ENCODE peak calls at places on chromosome 20, in four cellular contexts. One of them, this sample, is unnamed. For H3K36me3, the result is how much of the 10 kb centered on the place peaks cover.

GRCh38 chr20:64119301-64119680 is 11.9 kb upstream of the NPBWR2 start:
- DNase-seq in colonic mucosa: no peak
- DNase-seq in HepG2: no peak
- DNase-seq in fibroblast of lung: no peak
- DNase-seq in this sample: no peak

GRCh38 chr20:42483694-42484303 is 705.9 kb downstream of the PTPRT start:
- DNase-seq in colonic mucosa: peak
- DNase-seq in HepG2: peak
- DNase-seq in fibroblast of lung: no peak
- DNase-seq in this sample: no peak

GRCh38 chr20:36872857-36873256 is 3.1 kb upstream of the TLDC2 start:
- DNase-seq in colonic mucosa: no peak
- DNase-seq in HepG2: no peak
- DNase-seq in fibroblast of lung: no peak
- DNase-seq in this sample: peak

GRCh38 chr20:45581702-45582101 is 2.6 kb upstream of the WFDC8 start:
- DNase-seq in colonic mucosa: no peak
- DNase-seq in HepG2: no peak
- DNase-seq in fibroblast of lung: no peak
- DNase-seq in this sample: no peak

GRCh38 chr20:36102809-36103596 is 51.5 kb upstream of the EPB41L1 start:
- DNase-seq in colonic mucosa: peak
- DNase-seq in HepG2: no peak
- DNase-seq in fibroblast of lung: no peak
- DNase-seq in this sample: peak

GRCh38 chr20:8210749-8211148 is 78.7 kb downstream of the PLCB1 start:
- DNase-seq in colonic mucosa: no peak
- DNase-seq in HepG2: no peak
- DNase-seq in fibroblast of lung: no peak
- DNase-seq in this sample: no peak

GRCh38 chr20:856361-856775 is 22.9 kb downstream of the FAM110A start:
- DNase-seq in colonic mucosa: no peak
- DNase-seq in HepG2: no peak
- DNase-seq in fibroblast of lung: peak
- DNase-seq in this sample: no peak

GRCh38 chr20:51700809-51701285 is 67.3 kb downstream of the ATP9A start:
- DNase-seq in colonic mucosa: peak
- DNase-seq in HepG2: peak
- DNase-seq in fibroblast of lung: peak
- DNase-seq in this sample: peak

GRCh38 chr20:1761116-1761515 is 103.5 kb upstream of the SIRPG start:
- DNase-seq in colonic mucosa: no peak
- DNase-seq in HepG2: no peak
- DNase-seq in fibroblast of lung: peak
- DNase-seq in this sample: no peak

DNA sequence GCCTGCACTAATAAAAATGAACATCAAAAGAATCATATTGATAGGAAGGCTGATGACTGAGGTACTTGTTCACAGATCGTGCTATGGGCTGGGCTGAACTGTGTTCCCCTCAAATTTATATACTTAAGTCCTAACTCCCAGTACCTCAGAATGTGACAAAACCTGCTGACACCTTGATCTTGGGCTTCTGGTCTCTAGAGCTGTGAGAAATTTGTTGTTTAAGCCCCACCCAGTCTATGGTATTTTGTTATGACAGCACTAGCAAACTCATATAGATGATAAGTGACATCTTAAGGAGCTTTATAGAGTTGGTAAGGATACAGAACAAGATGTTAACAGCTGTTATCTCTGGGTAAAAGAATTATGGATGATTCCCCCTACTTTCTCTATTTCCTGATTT is 13.8 kb downstream of the UBE2V1 start:
- DNase-seq in colonic mucosa: no peak
- DNase-seq in HepG2: no peak
- DNase-seq in fibroblast of lung: no peak
- DNase-seq in this sample: no peak
- TF ChIP-seq CTCF in colonic mucosa: no peak
- TF ChIP-seq CTCF in HepG2: no peak
- TF ChIP-seq CTCF in fibroblast of lung: no peak
- TF ChIP-seq CTCF in this sample: no peak

GRCh38 chr20:58851221-58851968 is 693 bp upstream of the GNAS-AS1 start:
- DNase-seq in colonic mucosa: no peak
- DNase-seq in HepG2: no peak
- DNase-seq in fibroblast of lung: no peak
- DNase-seq in this sample: peak
- H3K4me3 ChIP-seq in colonic mucosa: peak
- H3K4me3 ChIP-seq in HepG2: no peak
- H3K4me3 ChIP-seq in fibroblast of lung: peak
- H3K4me3 ChIP-seq in this sample: no peak

DNA sequence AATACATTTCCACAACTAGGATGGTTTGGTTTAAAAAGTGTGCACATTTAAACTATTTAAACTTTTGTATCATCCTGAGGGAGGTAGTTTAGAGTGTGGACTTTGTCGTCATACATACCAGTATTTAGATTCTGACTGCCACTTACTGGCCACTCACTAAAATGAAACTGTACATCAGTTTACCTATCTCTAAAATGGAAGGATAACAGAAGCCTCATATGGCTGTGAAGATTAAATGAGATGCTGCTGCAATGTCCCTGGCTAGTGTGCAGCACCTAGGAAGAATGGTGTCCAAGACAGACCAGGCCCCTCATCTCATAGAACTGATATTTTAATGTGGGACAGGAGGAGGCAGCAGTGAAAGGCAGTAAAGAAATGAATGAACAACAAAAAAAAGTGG is 12.0 kb upstream of the PKIG start:
- DNase-seq in colonic mucosa: no peak
- DNase-seq in HepG2: no peak
- DNase-seq in fibroblast of lung: no peak
- DNase-seq in this sample: no peak
- H3K36me3 ChIP-seq in colonic mucosa: under half
- H3K36me3 ChIP-seq in HepG2: under half
- H3K36me3 ChIP-seq in fibroblast of lung: under half
- H3K36me3 ChIP-seq in this sample: under half

GRCh38 chr20:12573428-12573827 is 435.3 kb upstream of the SPTLC3 start:
- DNase-seq in colonic mucosa: no peak
- DNase-seq in HepG2: no peak
- DNase-seq in fibroblast of lung: no peak
- DNase-seq in this sample: no peak

GRCh38 chr20:12566596-12566995 is 442.2 kb upstream of the SPTLC3 start:
- DNase-seq in colonic mucosa: no peak
- DNase-seq in HepG2: no peak
- DNase-seq in fibroblast of lung: no peak
- DNase-seq in this sample: no peak

GRCh38 chr20:12575352-12576095 is 433.2 kb upstream of the SPTLC3 start:
- DNase-seq in colonic mucosa: peak
- DNase-seq in HepG2: no peak
- DNase-seq in fibroblast of lung: peak
- DNase-seq in this sample: no peak

GRCh38 chr20:12564982-12565381 is 443.8 kb upstream of the SPTLC3 start:
- DNase-seq in colonic mucosa: no peak
- DNase-seq in HepG2: no peak
- DNase-seq in fibroblast of lung: no peak
- DNase-seq in this sample: no peak

DNA sequence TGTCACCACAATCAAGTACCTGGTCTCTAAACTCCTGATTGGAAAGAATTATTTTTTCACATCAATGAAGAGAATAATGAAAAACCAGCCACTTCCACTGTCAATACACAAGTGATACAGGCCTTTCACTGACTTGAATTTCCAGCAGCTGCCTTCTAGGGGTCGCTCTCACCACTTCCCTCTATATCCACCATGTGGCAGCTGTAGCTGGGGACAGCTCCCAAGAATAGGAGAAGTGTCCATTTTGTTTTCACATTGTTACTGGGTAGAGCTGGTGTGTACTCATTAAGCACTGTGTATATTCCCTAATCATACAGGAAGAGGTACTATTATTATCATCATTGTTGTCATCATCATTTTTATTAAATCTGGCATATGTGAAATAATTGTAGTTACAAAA is 438.4 kb upstream of the SPTLC3 start:
- DNase-seq in colonic mucosa: peak
- DNase-seq in HepG2: peak
- DNase-seq in fibroblast of lung: no peak
- DNase-seq in this sample: peak
- TF ChIP-seq CTCF in colonic mucosa: peak
- TF ChIP-seq CTCF in HepG2: peak
- TF ChIP-seq CTCF in fibroblast of lung: no peak
- TF ChIP-seq CTCF in this sample: no peak

GRCh38 chr20:63102720-63103375 is 96.1 kb upstream of the BHLHE23 start:
- DNase-seq in colonic mucosa: peak
- DNase-seq in HepG2: no peak
- DNase-seq in fibroblast of lung: peak
- DNase-seq in this sample: peak
- H3K4me3 ChIP-seq in colonic mucosa: peak
- H3K4me3 ChIP-seq in HepG2: peak
- H3K4me3 ChIP-seq in fibroblast of lung: no peak
- H3K4me3 ChIP-seq in this sample: peak

This sample was measured in thyroid gland.